ENCODE peak calls at places on chromosomes 13 and 19, in nine cellular contexts. J, O, K, I, U, A, Z, G and X are unnamed samples. For H3K9me3 and H3K27me3, the result is how much of the 10 kb centered on the place peaks cover.

GRCh38 chr13:109276261-109276660 is 510.1 kb downstream of the IRS2 start:
- DNase-seq in J (no peak), O (no peak), K (no peak), I (no peak), U (no peak), A (no peak), Z (no peak), G (no peak), X (no peak)

GRCh38 chr13:87311165-87311564 is 360.0 kb upstream of the SLITRK5 start:
- DNase-seq in J (no peak), O (no peak), K (no peak), I (no peak), U (no peak), A (no peak), Z (no peak), G (no peak), X (no peak)

GRCh38 chr19:12112701-12113100 is 27.4 kb downstream of the ZNF20 start:
- DNase-seq in J (no peak), O (no peak), K (no peak), I (no peak), U (no peak), A (no peak), Z (no peak), G (no peak), X (no peak)

GRCh38 chr19:30669329-30670010 is 297.3 kb downstream of the ZNF536 start:
- DNase-seq in J (peak), O (peak), K (peak), I (peak), U (peak), A (peak), Z (peak), G (peak), X (peak)

GRCh38 chr19:53537523-53538377 is at the start of gene ZNF331:
- DNase-seq in J (peak), O (peak), K (peak), I (peak), U (peak), A (peak), Z (no peak), G (no peak), X (peak)

GRCh38 chr19:3983936-3984583 is 1.2 kb downstream of the EEF2 start:
- DNase-seq in J (peak), O (no peak), K (peak), I (peak), U (peak), A (no peak), Z (peak), G (peak), X (peak)

GRCh38 chr19:46859637-46860124 is 1.1 kb upstream of the ARHGAP35 start:
- DNase-seq in J (peak), O (peak), K (no peak), I (peak), U (peak), A (peak), Z (peak), G (peak), X (peak)

GRCh38 chr13:73268306-73268705 is 209.5 kb downstream of the KLF5 start:
- DNase-seq in J (no peak), O (no peak), K (peak), I (peak), U (no peak), A (no peak), Z (no peak), G (no peak), X (peak)

GRCh38 chr19:43594710-43595604 is 977 bp downstream of the IRGQ start:
- DNase-seq in J (peak), O (no peak), K (peak), I (peak), U (peak), A (no peak), Z (peak), G (peak), X (peak)

GRCh38 chr19:42071247-42071646 is 1.2 kb upstream of the GRIK5 start:
- DNase-seq in J (no peak), O (no peak), K (no peak), I (no peak), U (no peak), A (no peak), Z (no peak), G (no peak), X (no peak)

GRCh38 chr19:58555920-58556632 is 1.2 kb upstream of the CHMP2A start:
- DNase-seq in J (peak), O (no peak), K (no peak), I (no peak), U (peak), A (no peak), Z (no peak), G (no peak), X (no peak)

GRCh38 chr13:73698859-73699258 is 435.3 kb downstream of the KLF12 start:
- DNase-seq in J (no peak), O (no peak), K (no peak), I (no peak), U (no peak), A (no peak), Z (no peak), G (no peak), X (no peak)

GRCh38 chr13:38008636-38009035 is 139.1 kb upstream of the TRPC4 start:
- DNase-seq in J (peak), O (no peak), K (no peak), I (peak), U (no peak), A (no peak), Z (peak), G (no peak), X (no peak)

GRCh38 chr19:50184196-50184595 is 19.2 kb upstream of the MYH14 start:
- DNase-seq in J (no peak), O (no peak), K (no peak), I (no peak), U (no peak), A (no peak), Z (no peak), G (no peak), X (no peak)

GRCh38 chr19:3556978-3557460 is 367 bp downstream of the MFSD12 start:
- DNase-seq in J (peak), O (no peak), K (peak), I (peak), U (peak), A (no peak), Z (peak), G (peak), X (peak)

GRCh38 chr13:110109910-110110309 is 197.0 kb downstream of the COL4A1 start:
- DNase-seq in J (peak), O (peak), K (peak), I (peak), U (no peak), A (no peak), Z (no peak), G (no peak), X (peak)

GRCh38 chr19:16285769-16286564 is 38.7 kb upstream of the KLF2 start:
- DNase-seq in J (no peak), O (peak), K (no peak), I (no peak), U (no peak), A (no peak), Z (no peak), G (no peak), X (no peak)

GRCh38 chr19:1189419-1189818 is 15.4 kb upstream of the SBNO2 start:
- DNase-seq in J (no peak), O (no peak), K (peak), I (no peak), U (no peak), A (no peak), Z (no peak), G (peak), X (no peak)

GRCh38 chr19:4089400-4089908 is 22.8 kb upstream of the ZBTB7A start:
- DNase-seq in J (no peak), O (peak), K (no peak), I (peak), U (no peak), A (no peak), Z (peak), G (no peak), X (no peak)

GRCh38 chr19:3504723-3505122 is 1.4 kb upstream of the FZR1 start:
- DNase-seq in J (no peak), O (no peak), K (no peak), I (no peak), U (no peak), A (no peak), Z (no peak), G (no peak), X (no peak)

GRCh38 chr13:38386421-38386820 is 36.8 kb downstream of the UFM1 start:
- DNase-seq in J (no peak), O (no peak), K (peak), I (no peak), U (no peak), A (no peak), Z (no peak), G (no peak), X (no peak)

GRCh38 chr19:57850553-57851017 is 926 bp downstream of the ZNF587 start:
- DNase-seq in J (peak), O (peak), K (peak), I (peak), U (no peak), A (no peak), Z (peak), G (peak), X (no peak)

GRCh38 chr13:27770809-27771208 is 21.5 kb upstream of the GSX1 start:
- DNase-seq in J (peak), O (no peak), K (peak), I (peak), U (no peak), A (no peak), Z (peak), G (peak), X (no peak)

GRCh38 chr19:41545547-41545946 is 30.4 kb upstream of the CEACAM21 start:
- DNase-seq in J (no peak), O (no peak), K (no peak), I (no peak), U (no peak), A (no peak), Z (no peak), G (no peak), X (no peak)

GRCh38 chr13:60463787-60464186 is 66.8 kb downstream of the TDRD3 start:
- DNase-seq in J (no peak), O (no peak), K (no peak), I (no peak), U (no peak), A (no peak), Z (no peak), G (no peak), X (no peak)

GRCh38 chr13:45441633-45442032 is 23.1 kb upstream of the COG3 start:
- DNase-seq in J (no peak), O (no peak), K (peak), I (no peak), U (no peak), A (no peak), Z (no peak), G (no peak), X (no peak)

GRCh38 chr19:2550431-2551171 is 74.7 kb downstream of the GADD45B start:
- DNase-seq in J (no peak), O (peak), K (no peak), I (no peak), U (no peak), A (no peak), Z (no peak), G (no peak), X (peak)

GRCh38 chr13:94333131-94333820 is 146.2 kb downstream of the DCT start:
- DNase-seq in J (no peak), O (no peak), K (no peak), I (no peak), U (no peak), A (no peak), Z (no peak), G (no peak), X (no peak)

GRCh38 chr19:50461066-50461875 is 15.0 kb upstream of the EMC10 start:
- DNase-seq in J (peak), O (peak), K (peak), I (peak), U (peak), A (peak), Z (peak), G (peak), X (peak)

GRCh38 chr13:34413538-34414210 is 528.4 kb upstream of the NBEA start:
- DNase-seq in J (no peak), O (no peak), K (peak), I (no peak), U (no peak), A (no peak), Z (no peak), G (no peak), X (no peak)

GRCh38 chr13:75452564-75452963 is 29.4 kb downstream of the TBC1D4 start:
- DNase-seq in J (no peak), O (no peak), K (peak), I (no peak), U (no peak), A (no peak), Z (no peak), G (no peak), X (no peak)

GRCh38 chr19:656751-657559 is 6.1 kb downstream of the RNF126 start:
- DNase-seq in J (no peak), O (no peak), K (no peak), I (no peak), U (no peak), A (no peak), Z (no peak), G (no peak), X (no peak)

GRCh38 chr13:46339035-46339666 is 47.9 kb downstream of the RUBCNL start:
- DNase-seq in J (no peak), O (peak), K (peak), I (peak), U (no peak), A (no peak), Z (no peak), G (no peak), X (peak)

GRCh38 chr19:24127601-24128000 is 40.6 kb downstream of the ZNF254 start:
- DNase-seq in J (no peak), O (no peak), K (no peak), I (no peak), U (no peak), A (no peak), Z (no peak), G (no peak), X (no peak)
- H3K9me3 ChIP-seq in J (half or more), O (half or more), K (half or more), I (half or more), U (under half), A (half or more), Z (under half), G (under half), X (under half)

DNA sequence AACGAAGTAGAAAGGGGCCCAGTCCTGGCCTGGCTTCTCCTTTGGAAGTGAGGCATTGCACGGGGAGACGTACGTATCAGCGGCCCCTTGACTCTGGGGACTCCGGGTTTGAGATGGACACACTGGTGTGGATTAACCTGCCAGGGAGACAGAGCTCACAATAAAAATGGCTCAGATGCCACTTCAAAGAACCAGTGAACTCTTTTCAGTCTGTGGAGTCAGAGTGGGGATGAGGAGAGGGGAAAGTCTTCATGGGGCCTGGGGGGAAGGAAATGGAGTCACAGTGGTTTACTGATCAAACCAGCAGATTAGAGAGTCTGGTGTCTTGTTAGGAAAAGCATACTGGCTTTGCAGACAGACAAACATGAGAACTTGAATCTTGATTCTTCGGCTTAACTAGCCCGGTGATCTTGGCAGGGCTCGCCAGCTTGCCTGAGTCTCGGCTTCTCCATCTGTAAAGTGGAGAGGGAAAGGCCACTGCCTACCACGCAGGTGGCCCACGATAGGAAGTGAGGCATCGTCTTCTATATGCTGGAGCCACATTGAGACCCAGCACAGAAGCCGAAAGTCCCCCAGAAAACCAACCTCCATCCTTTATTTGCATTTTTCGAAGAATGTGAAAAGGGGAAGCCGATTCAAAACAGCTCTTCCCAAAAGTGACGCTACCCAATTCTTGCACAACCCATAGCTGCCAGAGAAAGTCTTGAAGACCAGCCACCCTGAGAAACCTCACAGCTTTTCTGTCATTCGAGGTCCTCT is at the start of gene FFAR1:
- DNase-seq in J (no peak), O (no peak), K (no peak), I (peak), U (peak), A (peak), Z (no peak), G (peak), X (no peak)
- H3K4me3 ChIP-seq in J (no peak), O (no peak), K (no peak), I (no peak), U (no peak), A (no peak), Z (no peak), G (no peak), X (no peak)

GRCh38 chr13:113905018-113905417 is 41.1 kb upstream of the GAS6 start:
- DNase-seq in J (no peak), O (no peak), K (no peak), I (no peak), U (peak), A (peak), Z (no peak), G (no peak), X (no peak)

GRCh38 chr13:113906566-113906965 is 42.7 kb upstream of the GAS6 start:
- DNase-seq in J (no peak), O (no peak), K (no peak), I (no peak), U (peak), A (peak), Z (no peak), G (no peak), X (peak)

GRCh38 chr13:113904411-113904810 is 40.5 kb upstream of the GAS6 start:
- DNase-seq in J (peak), O (peak), K (no peak), I (peak), U (peak), A (peak), Z (peak), G (peak), X (no peak)

GRCh38 chr13:113907637-113908617 is 44.1 kb upstream of the GAS6 start:
- DNase-seq in J (peak), O (no peak), K (peak), I (peak), U (peak), A (peak), Z (no peak), G (no peak), X (peak)

GRCh38 chr13:113905942-113906341 is 42.1 kb upstream of the GAS6 start:
- DNase-seq in J (no peak), O (no peak), K (no peak), I (no peak), U (peak), A (no peak), Z (no peak), G (no peak), X (no peak)
- H3K27me3 ChIP-seq in J (under half), O (under half), K (under half), I (under half), U (under half), A (under half), Z (under half), G (under half), X (under half)

GRCh38 chr19:6776999-6777398 is 4.5 kb downstream of the VAV1 start:
- DNase-seq in J (no peak), O (no peak), K (no peak), I (no peak), U (no peak), A (no peak), Z (no peak), G (no peak), X (no peak)
- H3K9me3 ChIP-seq in J (under half), O (under half), K (under half), I (under half), U (under half), A (under half), Z (under half), G (under half), X (under half)

DNA sequence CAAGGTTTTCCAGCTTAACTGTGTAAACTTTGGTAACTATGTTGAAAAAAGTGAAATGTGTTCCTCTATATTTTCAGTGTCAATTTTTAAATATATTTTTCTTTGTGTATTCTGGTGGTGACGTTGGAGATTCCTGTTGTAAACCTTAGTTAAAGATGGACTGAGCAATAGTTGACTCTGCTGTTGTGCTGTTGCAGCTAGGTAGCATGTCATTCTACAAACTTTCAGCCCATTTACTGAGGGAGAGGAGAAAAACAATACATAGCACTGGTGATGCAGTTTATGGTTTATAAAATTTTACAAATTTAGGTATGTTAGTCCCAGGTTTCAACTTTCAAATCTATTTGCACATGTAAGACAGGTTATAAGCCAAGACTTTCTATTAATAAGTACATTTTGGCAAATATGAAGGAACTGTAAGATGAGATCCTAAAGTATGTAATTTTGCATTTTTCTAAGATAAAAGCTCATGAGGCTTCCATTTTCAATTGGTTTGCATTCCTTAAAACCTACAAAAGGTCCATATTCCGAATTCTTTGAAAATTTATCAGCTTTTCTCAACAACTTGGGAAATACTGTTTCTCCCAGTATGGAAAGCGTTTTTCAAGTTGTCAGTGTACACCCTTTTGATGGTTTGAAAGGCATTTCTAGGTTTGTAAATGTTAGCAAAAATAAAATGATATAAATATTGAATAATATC is 1.5 kb downstream of the NDFIP2 start:
- DNase-seq in J (peak), O (no peak), K (no peak), I (no peak), U (no peak), A (no peak), Z (no peak), G (no peak), X (no peak)
- H3K4me3 ChIP-seq in J (peak), O (no peak), K (peak), I (peak), U (no peak), A (peak), Z (no peak), G (peak), X (peak)

GRCh38 chr13:112208656-112209055 is 141.7 kb downstream of the SOX1 start:
- DNase-seq in J (no peak), O (no peak), K (no peak), I (no peak), U (no peak), A (no peak), Z (no peak), G (no peak), X (no peak)
- H3K27me3 ChIP-seq in J (under half), O (under half), K (under half), I (under half), U (under half), A (half or more), Z (under half), G (under half), X (under half)

DNA sequence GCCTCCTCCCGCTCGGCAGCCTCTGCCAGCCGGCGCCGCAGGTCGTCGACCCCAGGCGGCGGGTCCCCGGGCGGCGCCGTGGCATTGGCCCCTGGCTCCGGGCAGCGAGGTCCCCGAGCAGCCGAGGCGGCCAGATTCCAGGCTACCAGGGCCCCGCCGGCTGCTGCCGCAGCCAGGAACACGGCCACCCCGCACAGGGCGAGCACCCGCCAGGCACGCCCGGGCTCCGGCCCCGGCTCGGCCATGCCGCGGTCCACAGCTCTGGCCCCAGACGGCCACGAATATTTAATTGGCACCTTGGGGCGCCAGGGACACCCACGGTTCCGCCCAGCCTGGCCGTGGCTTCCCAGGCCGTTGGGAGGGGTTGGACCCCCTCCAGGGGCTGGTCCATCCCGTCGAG is at the start of gene CCDC194:
- DNase-seq in J (no peak), O (no peak), K (no peak), I (no peak), U (no peak), A (no peak), Z (no peak), G (no peak), X (no peak)
- H3K9me3 ChIP-seq in J (under half), O (under half), K (under half), I (under half), U (under half), A (under half), Z (under half), G (under half), X (under half)

GRCh38 chr13:113448545-113448884 is 4.8 kb downstream of the ADPRHL1 start:
- DNase-seq in J (no peak), O (peak), K (no peak), I (peak), U (peak), A (peak), Z (no peak), G (no peak), X (no peak)
- H3K4me3 ChIP-seq in J (no peak), O (no peak), K (peak), I (peak), U (no peak), A (peak), Z (peak), G (peak), X (no peak)

GRCh38 chr19:39303373-39304184 is 7.4 kb downstream of the IFNL1 start:
- DNase-seq in J (peak), O (no peak), K (no peak), I (no peak), U (no peak), A (no peak), Z (no peak), G (no peak), X (no peak)
- H3K27me3 ChIP-seq in J (under half), O (half or more), K (under half), I (half or more), U (under half), A (under half), Z (under half), G (under half), X (under half)